ENCODE peak calls at places on chromosomes 2 and 18, in four cellular contexts. X, O, D and C are unnamed samples.

GRCh38 chr2:155010925-155011324 is 312.4 kb downstream of the KCNJ3 start:
- DNase-seq in X (no peak), O (no peak), D (no peak), C (no peak)

GRCh38 chr2:200422532-200423262 is 87.2 kb downstream of the KCTD18 start:
- DNase-seq in O (no peak), X (no peak), D (no peak), C (no peak)

GRCh38 chr2:69298862-69299261 is 88.2 kb downstream of the GFPT1 start:
- DNase-seq in D (no peak), X (no peak), O (no peak), C (no peak)

GRCh38 chr2:168253379-168253778 is 6.0 kb upstream of the STK39 start:
- DNase-seq in O (no peak), D (no peak), X (no peak), C (no peak)

GRCh38 chr2:96408631-96409542 is 73.3 kb downstream of the NCAPH start:
- DNase-seq in D (peak; percentile 31), O (no peak), X (no peak), C (no peak)

GRCh38 chr2:38274286-38275276 is 102.5 kb downstream of the ATL2 start:
- DNase-seq in X (peak; percentile 65), D (peak; percentile 76), O (no peak), C (peak; percentile 47)

GRCh38 chr2:96520697-96521096 is 15.5 kb upstream of the NEURL3 start:
- DNase-seq in D (no peak), O (no peak), X (no peak), C (no peak)

GRCh38 chr2:104468846-104469245 is 385.1 kb upstream of the POU3F3 start:
- DNase-seq in X (no peak), O (no peak), D (no peak), C (no peak)

GRCh38 chr2:116706381-116706780 is 1108.1 kb upstream of the DDX18 start:
- DNase-seq in O (no peak), D (no peak), X (no peak), C (no peak)

GRCh38 chr18:48753741-48754140 is 197.0 kb downstream of the SMAD7 start:
- DNase-seq in D (no peak), X (no peak), O (no peak), C (no peak)

GRCh38 chr2:188573453-188573852 is 281.8 kb downstream of the GULP1 start:
- DNase-seq in D (no peak), X (no peak), O (no peak), C (no peak)

GRCh38 chr18:6161549-6161948 is 253.2 kb downstream of the L3MBTL4 start:
- DNase-seq in O (no peak), D (no peak), X (no peak), C (no peak)

GRCh38 chr2:106120432-106120831 is 73.7 kb downstream of the UXS1 start:
- DNase-seq in D (no peak), O (no peak), X (no peak), C (no peak)

GRCh38 chr18:55153346-55153745 is 194.1 kb upstream of the CCDC68 start:
- DNase-seq in X (no peak), D (no peak), O (no peak), C (no peak)

GRCh38 chr2:43331428-43331827 is 105.0 kb upstream of the ZFP36L2 start:
- DNase-seq in X (no peak), O (no peak), D (no peak), C (peak; percentile 54)

GRCh38 chr2:12897181-12897580 is 180.4 kb downstream of the TRIB2 start:
- DNase-seq in X (no peak), D (no peak), O (no peak), C (no peak)

GRCh38 chr2:54666741-54667639 is 56.5 kb upstream of the EML6 start:
- DNase-seq in X (no peak), O (no peak), D (peak; percentile 90), C (no peak)

GRCh38 chr2:236045264-236046235 is 122.6 kb downstream of the GBX2 start:
- DNase-seq in D (no peak), O (no peak), X (no peak), C (no peak)

GRCh38 chr2:209579236-209579749 is 155.4 kb downstream of the MAP2 start:
- DNase-seq in D (no peak), X (no peak), O (no peak), C (no peak)

GRCh38 chr2:29519996-29520395 is 401.4 kb downstream of the ALK start:
- DNase-seq in O (no peak), X (no peak), D (no peak), C (no peak)

GRCh38 chr18:49742563-49743295 is 70.6 kb downstream of the ACAA2 start:
- DNase-seq in D (no peak), O (no peak), X (no peak), C (no peak)

GRCh38 chr2:158459161-158460003 is 2.6 kb downstream of the PKP4 start:
- DNase-seq in D (peak; percentile 20), O (no peak), X (no peak), C (no peak)

GRCh38 chr18:4960578-4960977 is 236.5 kb downstream of the AKAIN1 start:
- DNase-seq in X (no peak), D (no peak), O (no peak), C (no peak)

GRCh38 chr2:197628043-197628500 is 47.3 kb downstream of the RFTN2 start:
- DNase-seq in D (no peak), O (no peak), X (peak; percentile 79), C (no peak)

GRCh38 chr18:7830468-7830867 is 263.4 kb downstream of the PTPRM start:
- DNase-seq in O (no peak), X (peak; percentile 32), D (no peak), C (no peak)

GRCh38 chr2:158966321-158966720 is 2.1 kb upstream of the TANC1 start:
- DNase-seq in X (no peak), O (no peak), D (no peak), C (no peak)

GRCh38 chr2:166375736-166376487 is at the start of gene SCN9A:
- DNase-seq in O (peak; percentile 67), D (peak; percentile 82), X (no peak), C (peak; percentile 98)

GRCh38 chr2:96853321-96853720 is 4.5 kb downstream of the ANKRD39 start:
- DNase-seq in O (no peak), X (no peak), D (no peak), C (no peak)

GRCh38 chr2:67037655-67038054 is 359.5 kb upstream of the ETAA1 start:
- DNase-seq in O (no peak), D (no peak), X (no peak), C (no peak)

GRCh38 chr18:35609236-35609635 is 27.7 kb downstream of the GALNT1 start:
- DNase-seq in O (no peak), D (no peak), X (no peak), C (no peak)

GRCh38 chr2:23385351-23385747 is 370 bp downstream of the KLHL29 start:
- DNase-seq in D (no peak), O (no peak), X (no peak), C (no peak)

GRCh38 chr18:3585656-3586509 is 135.9 kb downstream of the TGIF1 start:
- DNase-seq in O (peak; percentile 63), X (no peak), D (peak; percentile 92), C (peak; percentile 93)

GRCh38 chr2:73700111-73700510 is 37.0 kb downstream of the TPRKB start:
- DNase-seq in O (no peak), X (no peak), D (no peak), C (no peak)

GRCh38 chr2:142874293-142874814 is 3.1 kb upstream of the KYNU start:
- DNase-seq in O (no peak), D (peak; percentile 88), X (no peak), C (no peak)

GRCh38 chr2:148965596-148966431 is 72.7 kb upstream of the LYPD6B start:
- DNase-seq in D (no peak), O (no peak), X (peak; percentile 51), C (no peak)

DNA sequence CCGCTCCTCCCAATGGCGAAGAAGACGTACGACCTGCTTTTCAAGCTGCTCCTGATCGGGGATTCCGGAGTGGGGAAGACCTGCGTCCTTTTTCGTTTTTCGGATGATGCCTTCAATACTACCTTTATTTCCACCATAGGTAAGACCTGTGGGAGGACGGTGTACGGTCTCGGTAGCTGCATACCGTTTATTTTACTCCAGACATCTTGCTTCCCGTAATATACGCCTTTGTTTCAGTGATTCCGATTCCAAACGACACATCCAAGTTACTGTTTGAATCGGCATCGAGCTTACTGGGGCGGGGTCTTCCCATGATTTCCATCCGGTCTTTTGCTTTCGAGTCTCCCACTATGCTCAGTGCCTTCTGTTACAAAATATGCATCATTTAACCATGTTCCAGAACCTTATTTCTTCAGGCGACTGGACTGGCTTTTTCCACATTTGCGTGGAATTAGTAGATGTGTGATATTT is 748 bp downstream of the RAB10 start:
- DNase-seq in D (no peak), O (no peak), X (no peak), C (no peak)
- TF ChIP-seq USF2 in D (no peak), O (no peak), X (no peak), C (no peak)

DNA sequence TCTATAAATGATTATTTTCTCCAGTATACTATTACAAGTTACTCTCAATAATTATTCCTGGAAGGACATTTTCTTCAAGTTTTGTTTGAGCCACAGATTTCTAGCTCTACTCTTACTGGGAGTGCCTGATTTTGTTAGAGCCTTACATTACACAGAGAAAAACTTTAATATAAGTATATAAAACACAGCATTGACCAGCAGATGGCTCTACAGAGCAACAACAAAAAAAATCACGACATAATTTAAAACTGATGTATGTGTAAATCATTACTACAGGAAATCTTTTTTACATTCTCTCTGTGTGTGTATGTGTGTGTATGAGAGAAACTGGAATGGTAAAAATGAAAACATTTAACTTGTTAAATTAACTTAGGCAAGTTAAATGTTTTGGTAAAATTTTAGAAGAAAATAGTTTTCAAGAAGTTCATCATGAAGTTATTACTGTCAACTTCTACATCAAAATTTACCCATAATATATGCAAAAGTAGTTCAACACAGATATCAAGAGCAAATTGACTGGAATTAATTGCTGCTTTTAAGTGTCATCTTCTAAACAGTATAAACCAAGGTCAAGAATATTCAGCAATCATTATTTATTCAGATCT is 103.3 kb downstream of the MDH1 start:
- DNase-seq in D (peak; percentile 41), O (no peak), X (no peak), C (peak; percentile 32)
- TF ChIP-seq GABPA in D (no peak), O (no peak), X (no peak), C (no peak)

DNA sequence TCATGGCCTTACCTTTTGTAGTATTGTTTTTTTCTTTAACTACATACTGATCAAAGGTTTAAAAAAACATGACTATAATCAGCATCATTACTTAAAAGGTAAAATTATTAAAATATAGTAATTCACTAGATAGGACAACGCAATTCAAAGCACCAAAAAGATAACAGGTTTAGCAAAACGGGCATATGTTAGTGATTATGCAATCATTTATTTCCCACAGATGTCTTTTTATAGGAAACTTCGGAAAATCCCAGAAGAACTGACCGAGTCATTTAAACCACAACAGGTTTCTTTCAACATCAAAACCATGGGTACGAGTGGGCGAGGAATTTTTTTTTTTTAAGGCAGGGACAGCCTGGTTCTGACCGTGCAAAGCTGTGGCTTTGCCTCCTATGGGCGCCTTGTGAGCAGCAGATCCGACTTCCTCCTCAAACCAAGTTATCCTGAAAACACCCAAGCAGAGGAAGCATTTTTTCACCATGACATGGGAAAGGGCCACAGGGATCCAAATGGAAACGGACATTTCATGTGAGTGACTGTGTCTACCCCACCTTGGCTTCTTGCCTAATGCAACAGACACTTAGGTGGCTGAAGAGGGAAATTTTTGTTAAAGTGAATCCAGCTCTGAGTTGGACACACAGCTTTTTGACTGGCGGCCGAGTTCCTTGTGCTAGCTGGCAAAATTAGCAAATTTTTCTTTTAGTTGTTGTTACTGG is 487.2 kb upstream of the ZEB2 start:
- DNase-seq in D (no peak), X (no peak), O (no peak), C (no peak)
- TF ChIP-seq SRF in D (no peak), X (no peak), O (no peak), C (no peak)

DNA sequence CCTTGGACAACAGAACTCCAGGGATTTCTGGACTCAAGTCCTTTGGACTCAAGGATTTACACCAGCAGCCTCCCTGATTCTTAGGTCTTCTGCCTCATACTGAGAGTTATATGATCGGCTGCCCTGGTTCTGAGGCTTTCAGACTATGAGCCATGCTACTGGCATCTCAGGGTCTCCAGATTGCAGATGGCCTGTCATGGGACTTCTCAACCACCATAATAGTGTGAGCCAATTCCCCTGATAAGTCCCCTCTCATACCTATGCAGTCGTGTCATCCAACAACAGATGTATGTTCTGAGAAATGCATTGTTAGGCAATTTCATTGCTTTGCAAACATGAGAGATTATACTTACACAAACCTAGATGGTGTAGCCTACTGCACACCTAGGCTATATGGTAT is 61.4 kb upstream of the MSTN start:
- DNase-seq in D (no peak), X (no peak), O (no peak), C (no peak)
- TF ChIP-seq USF2 in D (no peak), X (no peak), O (no peak), C (no peak)